ENCODE peak calls at places on chromosomes 11 and 22, in five cellular contexts. One of them, this sample, is unnamed.

GRCh38 chr11:1942541-1943260 is 4.4 kb upstream of the MRPL23 start:
- DNase-seq in stimulated activated CD4-positive, alpha-beta T cell treated with anti-CD3 and anti-CD28 coated beads, Interleukin-12 subunit alpha, Interleukin-12 subunit beta, amount 100 ng/mL, for 4 hours: no peak
- DNase-seq in activated CD4-positive, alpha-beta T cell treated with anti-CD3 and anti-CD28 coated beads for 24 hours: no peak
- DNase-seq in stimulated activated CD8-positive, alpha-beta memory T cell treated with anti-CD3 and anti-CD28 coated beads, Interleukin-7, amount 100 ng/mL, for 48 hours: no peak
- DNase-seq in MG63: no peak
- DNase-seq in this sample: no peak

GRCh38 chr22:16793831-16794230 is 31.4 kb downstream of the XKR3 start:
- DNase-seq in activated CD4-positive, alpha-beta T cell treated with anti-CD3 and anti-CD28 coated beads for 24 hours: no peak
- DNase-seq in stimulated activated CD4-positive, alpha-beta T cell treated with anti-CD3 and anti-CD28 coated beads, Interleukin-12 subunit alpha, Interleukin-12 subunit beta, amount 100 ng/mL, for 4 hours: no peak
- DNase-seq in stimulated activated CD8-positive, alpha-beta memory T cell treated with anti-CD3 and anti-CD28 coated beads, Interleukin-7, amount 100 ng/mL, for 48 hours: no peak
- DNase-seq in MG63: no peak
- DNase-seq in this sample: no peak

GRCh38 chr22:23233746-23234408 is 53.6 kb downstream of the BCR start:
- DNase-seq in MG63: peak; percentile 71
- DNase-seq in stimulated activated CD4-positive, alpha-beta T cell treated with anti-CD3 and anti-CD28 coated beads, Interleukin-12 subunit alpha, Interleukin-12 subunit beta, amount 100 ng/mL, for 4 hours: peak; percentile 27
- DNase-seq in activated CD4-positive, alpha-beta T cell treated with anti-CD3 and anti-CD28 coated beads for 24 hours: peak; percentile 16
- DNase-seq in stimulated activated CD8-positive, alpha-beta memory T cell treated with anti-CD3 and anti-CD28 coated beads, Interleukin-7, amount 100 ng/mL, for 48 hours: peak; percentile 46
- DNase-seq in this sample: no peak

GRCh38 chr11:100910808-100911207 is 218.8 kb downstream of the PGR start:
- DNase-seq in MG63: no peak
- DNase-seq in activated CD4-positive, alpha-beta T cell treated with anti-CD3 and anti-CD28 coated beads for 24 hours: no peak
- DNase-seq in stimulated activated CD8-positive, alpha-beta memory T cell treated with anti-CD3 and anti-CD28 coated beads, Interleukin-7, amount 100 ng/mL, for 48 hours: no peak
- DNase-seq in stimulated activated CD4-positive, alpha-beta T cell treated with anti-CD3 and anti-CD28 coated beads, Interleukin-12 subunit alpha, Interleukin-12 subunit beta, amount 100 ng/mL, for 4 hours: no peak
- DNase-seq in this sample: no peak

GRCh38 chr11:125947419-125948277 is 1.8 kb downstream of the VSIG10L2 start:
- DNase-seq in stimulated activated CD8-positive, alpha-beta memory T cell treated with anti-CD3 and anti-CD28 coated beads, Interleukin-7, amount 100 ng/mL, for 48 hours: no peak
- DNase-seq in MG63: no peak
- DNase-seq in stimulated activated CD4-positive, alpha-beta T cell treated with anti-CD3 and anti-CD28 coated beads, Interleukin-12 subunit alpha, Interleukin-12 subunit beta, amount 100 ng/mL, for 4 hours: no peak
- DNase-seq in activated CD4-positive, alpha-beta T cell treated with anti-CD3 and anti-CD28 coated beads for 24 hours: no peak
- DNase-seq in this sample: no peak

GRCh38 chr11:638616-639323 is 1.7 kb downstream of the DRD4 start:
- DNase-seq in stimulated activated CD4-positive, alpha-beta T cell treated with anti-CD3 and anti-CD28 coated beads, Interleukin-12 subunit alpha, Interleukin-12 subunit beta, amount 100 ng/mL, for 4 hours: no peak
- DNase-seq in MG63: no peak
- DNase-seq in activated CD4-positive, alpha-beta T cell treated with anti-CD3 and anti-CD28 coated beads for 24 hours: no peak
- DNase-seq in stimulated activated CD8-positive, alpha-beta memory T cell treated with anti-CD3 and anti-CD28 coated beads, Interleukin-7, amount 100 ng/mL, for 48 hours: no peak
- DNase-seq in this sample: no peak

GRCh38 chr11:3824714-3825472 is 15.9 kb downstream of the RHOG start:
- DNase-seq in MG63: peak; percentile 39
- DNase-seq in stimulated activated CD8-positive, alpha-beta memory T cell treated with anti-CD3 and anti-CD28 coated beads, Interleukin-7, amount 100 ng/mL, for 48 hours: no peak
- DNase-seq in stimulated activated CD4-positive, alpha-beta T cell treated with anti-CD3 and anti-CD28 coated beads, Interleukin-12 subunit alpha, Interleukin-12 subunit beta, amount 100 ng/mL, for 4 hours: peak; percentile 77
- DNase-seq in activated CD4-positive, alpha-beta T cell treated with anti-CD3 and anti-CD28 coated beads for 24 hours: peak; percentile 58
- DNase-seq in this sample: peak; percentile 14

GRCh38 chr11:117704416-117705150 is 92.4 kb downstream of the DSCAML1 start:
- DNase-seq in stimulated activated CD4-positive, alpha-beta T cell treated with anti-CD3 and anti-CD28 coated beads, Interleukin-12 subunit alpha, Interleukin-12 subunit beta, amount 100 ng/mL, for 4 hours: no peak
- DNase-seq in stimulated activated CD8-positive, alpha-beta memory T cell treated with anti-CD3 and anti-CD28 coated beads, Interleukin-7, amount 100 ng/mL, for 48 hours: no peak
- DNase-seq in activated CD4-positive, alpha-beta T cell treated with anti-CD3 and anti-CD28 coated beads for 24 hours: no peak
- DNase-seq in MG63: no peak
- DNase-seq in this sample: no peak

GRCh38 chr11:64723117-64723906 is at the start of gene NRXN2:
- DNase-seq in activated CD4-positive, alpha-beta T cell treated with anti-CD3 and anti-CD28 coated beads for 24 hours: peak; percentile 78
- DNase-seq in stimulated activated CD8-positive, alpha-beta memory T cell treated with anti-CD3 and anti-CD28 coated beads, Interleukin-7, amount 100 ng/mL, for 48 hours: peak; percentile 78
- DNase-seq in MG63: peak; percentile 89
- DNase-seq in stimulated activated CD4-positive, alpha-beta T cell treated with anti-CD3 and anti-CD28 coated beads, Interleukin-12 subunit alpha, Interleukin-12 subunit beta, amount 100 ng/mL, for 4 hours: peak; percentile 83
- DNase-seq in this sample: no peak

GRCh38 chr11:134074766-134075165 is 5.9 kb downstream of the JAM3 start:
- DNase-seq in stimulated activated CD8-positive, alpha-beta memory T cell treated with anti-CD3 and anti-CD28 coated beads, Interleukin-7, amount 100 ng/mL, for 48 hours: no peak
- DNase-seq in MG63: no peak
- DNase-seq in stimulated activated CD4-positive, alpha-beta T cell treated with anti-CD3 and anti-CD28 coated beads, Interleukin-12 subunit alpha, Interleukin-12 subunit beta, amount 100 ng/mL, for 4 hours: no peak
- DNase-seq in activated CD4-positive, alpha-beta T cell treated with anti-CD3 and anti-CD28 coated beads for 24 hours: no peak
- DNase-seq in this sample: no peak

GRCh38 chr22:16915711-16916110 is 90.5 kb upstream of the XKR3 start:
- DNase-seq in MG63: peak; percentile 21
- DNase-seq in stimulated activated CD8-positive, alpha-beta memory T cell treated with anti-CD3 and anti-CD28 coated beads, Interleukin-7, amount 100 ng/mL, for 48 hours: peak; percentile 2
- DNase-seq in activated CD4-positive, alpha-beta T cell treated with anti-CD3 and anti-CD28 coated beads for 24 hours: no peak
- DNase-seq in stimulated activated CD4-positive, alpha-beta T cell treated with anti-CD3 and anti-CD28 coated beads, Interleukin-12 subunit alpha, Interleukin-12 subunit beta, amount 100 ng/mL, for 4 hours: no peak
- DNase-seq in this sample: no peak

GRCh38 chr22:26492220-26492619 is 8.5 kb downstream of the SRRD start:
- DNase-seq in stimulated activated CD4-positive, alpha-beta T cell treated with anti-CD3 and anti-CD28 coated beads, Interleukin-12 subunit alpha, Interleukin-12 subunit beta, amount 100 ng/mL, for 4 hours: no peak
- DNase-seq in activated CD4-positive, alpha-beta T cell treated with anti-CD3 and anti-CD28 coated beads for 24 hours: no peak
- DNase-seq in MG63: no peak
- DNase-seq in stimulated activated CD8-positive, alpha-beta memory T cell treated with anti-CD3 and anti-CD28 coated beads, Interleukin-7, amount 100 ng/mL, for 48 hours: no peak
- DNase-seq in this sample: no peak

GRCh38 chr11:93652161-93652597 is 9.3 kb upstream of the CEP295 start:
- DNase-seq in stimulated activated CD8-positive, alpha-beta memory T cell treated with anti-CD3 and anti-CD28 coated beads, Interleukin-7, amount 100 ng/mL, for 48 hours: no peak
- DNase-seq in activated CD4-positive, alpha-beta T cell treated with anti-CD3 and anti-CD28 coated beads for 24 hours: peak; percentile 29
- DNase-seq in stimulated activated CD4-positive, alpha-beta T cell treated with anti-CD3 and anti-CD28 coated beads, Interleukin-12 subunit alpha, Interleukin-12 subunit beta, amount 100 ng/mL, for 4 hours: no peak
- DNase-seq in MG63: no peak
- DNase-seq in this sample: no peak

GRCh38 chr11:73113426-73113825 is 28.7 kb downstream of the FCHSD2 start:
- DNase-seq in stimulated activated CD8-positive, alpha-beta memory T cell treated with anti-CD3 and anti-CD28 coated beads, Interleukin-7, amount 100 ng/mL, for 48 hours: no peak
- DNase-seq in activated CD4-positive, alpha-beta T cell treated with anti-CD3 and anti-CD28 coated beads for 24 hours: no peak
- DNase-seq in stimulated activated CD4-positive, alpha-beta T cell treated with anti-CD3 and anti-CD28 coated beads, Interleukin-12 subunit alpha, Interleukin-12 subunit beta, amount 100 ng/mL, for 4 hours: no peak
- DNase-seq in MG63: no peak
- DNase-seq in this sample: no peak

GRCh38 chr11:3154001-3154599 is 11.0 kb downstream of the OSBPL5 start:
- DNase-seq in MG63: no peak
- DNase-seq in activated CD4-positive, alpha-beta T cell treated with anti-CD3 and anti-CD28 coated beads for 24 hours: no peak
- DNase-seq in stimulated activated CD4-positive, alpha-beta T cell treated with anti-CD3 and anti-CD28 coated beads, Interleukin-12 subunit alpha, Interleukin-12 subunit beta, amount 100 ng/mL, for 4 hours: no peak
- DNase-seq in stimulated activated CD8-positive, alpha-beta memory T cell treated with anti-CD3 and anti-CD28 coated beads, Interleukin-7, amount 100 ng/mL, for 48 hours: no peak
- DNase-seq in this sample: no peak

GRCh38 chr11:118744001-118744400 is 47.0 kb downstream of the DDX6 start:
- DNase-seq in activated CD4-positive, alpha-beta T cell treated with anti-CD3 and anti-CD28 coated beads for 24 hours: no peak
- DNase-seq in stimulated activated CD4-positive, alpha-beta T cell treated with anti-CD3 and anti-CD28 coated beads, Interleukin-12 subunit alpha, Interleukin-12 subunit beta, amount 100 ng/mL, for 4 hours: no peak
- DNase-seq in stimulated activated CD8-positive, alpha-beta memory T cell treated with anti-CD3 and anti-CD28 coated beads, Interleukin-7, amount 100 ng/mL, for 48 hours: no peak
- DNase-seq in MG63: no peak
- DNase-seq in this sample: no peak

GRCh38 chr22:48743601-48744282 is 1083.9 kb downstream of the BRD1 start:
- DNase-seq in stimulated activated CD4-positive, alpha-beta T cell treated with anti-CD3 and anti-CD28 coated beads, Interleukin-12 subunit alpha, Interleukin-12 subunit beta, amount 100 ng/mL, for 4 hours: no peak
- DNase-seq in activated CD4-positive, alpha-beta T cell treated with anti-CD3 and anti-CD28 coated beads for 24 hours: no peak
- DNase-seq in stimulated activated CD8-positive, alpha-beta memory T cell treated with anti-CD3 and anti-CD28 coated beads, Interleukin-7, amount 100 ng/mL, for 48 hours: no peak
- DNase-seq in MG63: no peak
- DNase-seq in this sample: no peak

GRCh38 chr11:6315811-6316425 is 4.4 kb downstream of the CAVIN3 start:
- DNase-seq in MG63: peak; percentile 48
- DNase-seq in activated CD4-positive, alpha-beta T cell treated with anti-CD3 and anti-CD28 coated beads for 24 hours: no peak
- DNase-seq in stimulated activated CD4-positive, alpha-beta T cell treated with anti-CD3 and anti-CD28 coated beads, Interleukin-12 subunit alpha, Interleukin-12 subunit beta, amount 100 ng/mL, for 4 hours: peak; percentile 1
- DNase-seq in stimulated activated CD8-positive, alpha-beta memory T cell treated with anti-CD3 and anti-CD28 coated beads, Interleukin-7, amount 100 ng/mL, for 48 hours: no peak
- DNase-seq in this sample: no peak

GRCh38 chr11:78295991-78296930 is 107.5 kb downstream of the USP35 start:
- DNase-seq in MG63: peak; percentile 9
- DNase-seq in stimulated activated CD4-positive, alpha-beta T cell treated with anti-CD3 and anti-CD28 coated beads, Interleukin-12 subunit alpha, Interleukin-12 subunit beta, amount 100 ng/mL, for 4 hours: no peak
- DNase-seq in activated CD4-positive, alpha-beta T cell treated with anti-CD3 and anti-CD28 coated beads for 24 hours: no peak
- DNase-seq in stimulated activated CD8-positive, alpha-beta memory T cell treated with anti-CD3 and anti-CD28 coated beads, Interleukin-7, amount 100 ng/mL, for 48 hours: no peak
- DNase-seq in this sample: no peak

GRCh38 chr11:9144828-9145227 is 53.4 kb upstream of the SCUBE2 start:
- DNase-seq in activated CD4-positive, alpha-beta T cell treated with anti-CD3 and anti-CD28 coated beads for 24 hours: no peak
- DNase-seq in stimulated activated CD8-positive, alpha-beta memory T cell treated with anti-CD3 and anti-CD28 coated beads, Interleukin-7, amount 100 ng/mL, for 48 hours: no peak
- DNase-seq in MG63: peak; percentile 20
- DNase-seq in stimulated activated CD4-positive, alpha-beta T cell treated with anti-CD3 and anti-CD28 coated beads, Interleukin-12 subunit alpha, Interleukin-12 subunit beta, amount 100 ng/mL, for 4 hours: no peak
- DNase-seq in this sample: no peak

GRCh38 chr11:43582837-43583462 is 97.6 kb upstream of the HSD17B12 start:
- DNase-seq in activated CD4-positive, alpha-beta T cell treated with anti-CD3 and anti-CD28 coated beads for 24 hours: no peak
- DNase-seq in stimulated activated CD8-positive, alpha-beta memory T cell treated with anti-CD3 and anti-CD28 coated beads, Interleukin-7, amount 100 ng/mL, for 48 hours: no peak
- DNase-seq in MG63: no peak
- DNase-seq in stimulated activated CD4-positive, alpha-beta T cell treated with anti-CD3 and anti-CD28 coated beads, Interleukin-12 subunit alpha, Interleukin-12 subunit beta, amount 100 ng/mL, for 4 hours: no peak
- DNase-seq in this sample: no peak

GRCh38 chr11:69726481-69726880 is 22.7 kb upstream of the FGF19 start:
- DNase-seq in stimulated activated CD8-positive, alpha-beta memory T cell treated with anti-CD3 and anti-CD28 coated beads, Interleukin-7, amount 100 ng/mL, for 48 hours: no peak
- DNase-seq in activated CD4-positive, alpha-beta T cell treated with anti-CD3 and anti-CD28 coated beads for 24 hours: no peak
- DNase-seq in MG63: no peak
- DNase-seq in stimulated activated CD4-positive, alpha-beta T cell treated with anti-CD3 and anti-CD28 coated beads, Interleukin-12 subunit alpha, Interleukin-12 subunit beta, amount 100 ng/mL, for 4 hours: no peak
- DNase-seq in this sample: no peak

GRCh38 chr11:65316979-65317786 is 2.5 kb downstream of the CDC42EP2 start:
- DNase-seq in stimulated activated CD4-positive, alpha-beta T cell treated with anti-CD3 and anti-CD28 coated beads, Interleukin-12 subunit alpha, Interleukin-12 subunit beta, amount 100 ng/mL, for 4 hours: no peak
- DNase-seq in activated CD4-positive, alpha-beta T cell treated with anti-CD3 and anti-CD28 coated beads for 24 hours: no peak
- DNase-seq in stimulated activated CD8-positive, alpha-beta memory T cell treated with anti-CD3 and anti-CD28 coated beads, Interleukin-7, amount 100 ng/mL, for 48 hours: no peak
- DNase-seq in MG63: peak; percentile 92
- DNase-seq in this sample: no peak

GRCh38 chr22:20247010-20247505 is 21.1 kb downstream of the RTN4R start:
- DNase-seq in MG63: no peak
- DNase-seq in activated CD4-positive, alpha-beta T cell treated with anti-CD3 and anti-CD28 coated beads for 24 hours: no peak
- DNase-seq in stimulated activated CD4-positive, alpha-beta T cell treated with anti-CD3 and anti-CD28 coated beads, Interleukin-12 subunit alpha, Interleukin-12 subunit beta, amount 100 ng/mL, for 4 hours: no peak
- DNase-seq in stimulated activated CD8-positive, alpha-beta memory T cell treated with anti-CD3 and anti-CD28 coated beads, Interleukin-7, amount 100 ng/mL, for 48 hours: no peak
- DNase-seq in this sample: no peak

GRCh38 chr11:122981388-122982264 is at the start of gene BSX:
- DNase-seq in stimulated activated CD8-positive, alpha-beta memory T cell treated with anti-CD3 and anti-CD28 coated beads, Interleukin-7, amount 100 ng/mL, for 48 hours: no peak
- DNase-seq in MG63: peak; percentile 61
- DNase-seq in activated CD4-positive, alpha-beta T cell treated with anti-CD3 and anti-CD28 coated beads for 24 hours: peak; percentile 52
- DNase-seq in stimulated activated CD4-positive, alpha-beta T cell treated with anti-CD3 and anti-CD28 coated beads, Interleukin-12 subunit alpha, Interleukin-12 subunit beta, amount 100 ng/mL, for 4 hours: peak; percentile 57
- DNase-seq in this sample: peak; percentile 24

GRCh38 chr22:45688606-45689080 is 17.0 kb downstream of the ATXN10 start:
- DNase-seq in stimulated activated CD4-positive, alpha-beta T cell treated with anti-CD3 and anti-CD28 coated beads, Interleukin-12 subunit alpha, Interleukin-12 subunit beta, amount 100 ng/mL, for 4 hours: no peak
- DNase-seq in stimulated activated CD8-positive, alpha-beta memory T cell treated with anti-CD3 and anti-CD28 coated beads, Interleukin-7, amount 100 ng/mL, for 48 hours: no peak
- DNase-seq in MG63: peak; percentile 85
- DNase-seq in activated CD4-positive, alpha-beta T cell treated with anti-CD3 and anti-CD28 coated beads for 24 hours: no peak
- DNase-seq in this sample: peak; percentile 22

GRCh38 chr11:67632982-67633755 is 3.4 kb upstream of the NUDT8 start:
- DNase-seq in stimulated activated CD8-positive, alpha-beta memory T cell treated with anti-CD3 and anti-CD28 coated beads, Interleukin-7, amount 100 ng/mL, for 48 hours: no peak
- DNase-seq in activated CD4-positive, alpha-beta T cell treated with anti-CD3 and anti-CD28 coated beads for 24 hours: no peak
- DNase-seq in stimulated activated CD4-positive, alpha-beta T cell treated with anti-CD3 and anti-CD28 coated beads, Interleukin-12 subunit alpha, Interleukin-12 subunit beta, amount 100 ng/mL, for 4 hours: no peak
- DNase-seq in MG63: no peak
- DNase-seq in this sample: no peak